ENCODE peak calls at places on chromosomes 6 and 20, in nine cellular contexts. H is AG04450; R is tibial artery; Q is NCI-H748 treated with DMSO at 0.1 percent for 48 hours; M is fibroblast of pulmonary artery; O is naive thymus-derived CD4-positive, alpha-beta T cell; U is Calu3; T is stimulated activated CD8-positive, alpha-beta memory T cell treated with anti-CD3 and anti-CD28 coated beads, Interleukin-15, amount 100 ng/mL, for 24 hours; X is AG10803. B is an unnamed sample.

GRCh38 chr20:11796041-11796440 is 121.7 kb upstream of the BTBD3 start:
- DNase-seq in H (no peak), R (no peak), Q (no peak), M (peak; percentile 28), O (no peak), U (no peak), T (no peak), X (peak; percentile 34), B (no peak)

GRCh38 chr6:121354764-121355163 is 20.5 kb upstream of the TBC1D32 start:
- DNase-seq in H (no peak), R (no peak), Q (no peak), M (peak; percentile 7), O (no peak), U (peak; percentile 19), T (no peak), X (no peak), B (no peak)

GRCh38 chr6:45590225-45590624 is 212.5 kb upstream of the SUPT3H start:
- DNase-seq in H (peak; percentile 63), R (no peak), Q (no peak), M (peak; percentile 58), O (no peak), U (no peak), T (no peak), X (peak; percentile 70), B (peak; percentile 89)

GRCh38 chr6:3175742-3176321 is 18.5 kb upstream of the TUBB2A start:
- DNase-seq in H (no peak), R (no peak), Q (no peak), M (no peak), O (no peak), U (no peak), T (no peak), X (no peak), B (no peak)

GRCh38 chr20:50834599-50835005 is 39.7 kb downstream of the BCAS4 start:
- DNase-seq in H (peak; percentile 93), R (no peak), Q (no peak), M (peak; percentile 56), O (no peak), U (no peak), T (no peak), X (peak; percentile 92), B (peak; percentile 78)

GRCh38 chr6:34570066-34570833 is 14.1 kb upstream of the SPDEF start:
- DNase-seq in H (no peak), R (no peak), Q (no peak), M (no peak), O (no peak), U (no peak), T (no peak), X (no peak), B (no peak)

GRCh38 chr6:32087574-32088486 is 21.3 kb downstream of the TNXB start:
- DNase-seq in H (peak; percentile 20), R (peak; percentile 85), Q (peak; percentile 49), M (peak; percentile 90), O (peak; percentile 67), U (peak; percentile 95), T (peak; percentile 25), X (peak; percentile 27), B (peak; percentile 77)

GRCh38 chr6:18277181-18278006 is 13.1 kb upstream of the DEK start:
- DNase-seq in H (no peak), R (no peak), Q (peak; percentile 37), M (no peak), O (no peak), U (no peak), T (no peak), X (no peak), B (no peak)

GRCh38 chr6:147852772-147853171 is 344.3 kb downstream of the SAMD5 start:
- DNase-seq in H (no peak), R (no peak), Q (no peak), M (no peak), O (no peak), U (no peak), T (no peak), X (no peak), B (no peak)

GRCh38 chr20:44470327-44470726 is 5.3 kb upstream of the TTPAL start:
- DNase-seq in H (no peak), R (no peak), Q (no peak), M (no peak), O (no peak), U (no peak), T (no peak), X (no peak), B (no peak)

GRCh38 chr20:49668181-49668877 is 45.3 kb downstream of the B4GALT5 start:
- DNase-seq in H (no peak), R (no peak), Q (no peak), M (no peak), O (peak; percentile 50), U (peak; percentile 71), T (peak; percentile 19), X (no peak), B (no peak)

GRCh38 chr20:49207071-49207470 is 12.1 kb upstream of the DDX27 start:
- DNase-seq in H (no peak), R (no peak), Q (no peak), M (no peak), O (no peak), U (peak; percentile 27), T (no peak), X (no peak), B (no peak)